ENCODE peak calls at places on chromosomes 16 and 17, in five cellular contexts. One of them, this sample, is unnamed.

GRCh38 chr17:72567774-72568173 is 447.0 kb downstream of the SOX9 start:
- DNase-seq in B cell: no peak
- DNase-seq in mucosa of descending colon: no peak
- DNase-seq in memory B cell: no peak
- DNase-seq in NCI-H187 treated with DMSO at 0.1 percent for 48 hours: no peak
- DNase-seq in this sample: no peak

GRCh38 chr17:50063516-50064252 is 7.8 kb downstream of the ITGA3 start:
- DNase-seq in B cell: no peak
- DNase-seq in mucosa of descending colon: peak
- DNase-seq in memory B cell: no peak
- DNase-seq in NCI-H187 treated with DMSO at 0.1 percent for 48 hours: no peak
- DNase-seq in this sample: no peak

GRCh38 chr16:75105306-75106061 is 11.1 kb downstream of the LDHD start:
- DNase-seq in B cell: no peak
- DNase-seq in mucosa of descending colon: peak
- DNase-seq in memory B cell: no peak
- DNase-seq in NCI-H187 treated with DMSO at 0.1 percent for 48 hours: no peak
- DNase-seq in this sample: no peak

GRCh38 chr16:3190949-3191353 is 2.9 kb downstream of the OR1F1 start:
- DNase-seq in B cell: no peak
- DNase-seq in mucosa of descending colon: no peak
- DNase-seq in memory B cell: no peak
- DNase-seq in NCI-H187 treated with DMSO at 0.1 percent for 48 hours: no peak
- DNase-seq in this sample: no peak

GRCh38 chr17:82317394-82318168 is at the start of gene CD7:
- DNase-seq in B cell: no peak
- DNase-seq in mucosa of descending colon: no peak
- DNase-seq in memory B cell: no peak
- DNase-seq in NCI-H187 treated with DMSO at 0.1 percent for 48 hours: no peak
- DNase-seq in this sample: no peak

GRCh38 chr16:54286330-54287017 is at the start of gene IRX3:
- DNase-seq in B cell: no peak
- DNase-seq in mucosa of descending colon: no peak
- DNase-seq in memory B cell: no peak
- DNase-seq in NCI-H187 treated with DMSO at 0.1 percent for 48 hours: peak
- DNase-seq in this sample: peak

GRCh38 chr16:11079657-11080187 is 135.4 kb downstream of the CLEC16A start:
- DNase-seq in B cell: no peak
- DNase-seq in mucosa of descending colon: no peak
- DNase-seq in memory B cell: no peak
- DNase-seq in NCI-H187 treated with DMSO at 0.1 percent for 48 hours: no peak
- DNase-seq in this sample: no peak

GRCh38 chr17:29905086-29905878 is 24.7 kb downstream of the SSH2 start:
- DNase-seq in B cell: no peak
- DNase-seq in mucosa of descending colon: no peak
- DNase-seq in memory B cell: no peak
- DNase-seq in NCI-H187 treated with DMSO at 0.1 percent for 48 hours: no peak
- DNase-seq in this sample: no peak

GRCh38 chr17:79017546-79017945 is 6.4 kb upstream of the C1QTNF1 start:
- DNase-seq in B cell: no peak
- DNase-seq in mucosa of descending colon: no peak
- DNase-seq in memory B cell: no peak
- DNase-seq in NCI-H187 treated with DMSO at 0.1 percent for 48 hours: no peak
- DNase-seq in this sample: no peak

GRCh38 chr16:47667956-47668355 is 206.8 kb downstream of the PHKB start:
- DNase-seq in B cell: no peak
- DNase-seq in mucosa of descending colon: no peak
- DNase-seq in memory B cell: no peak
- DNase-seq in NCI-H187 treated with DMSO at 0.1 percent for 48 hours: no peak
- DNase-seq in this sample: no peak

GRCh38 chr17:73369126-73369525 is 57.3 kb upstream of the CDC42EP4 start:
- DNase-seq in B cell: no peak
- DNase-seq in mucosa of descending colon: no peak
- DNase-seq in memory B cell: no peak
- DNase-seq in NCI-H187 treated with DMSO at 0.1 percent for 48 hours: no peak
- DNase-seq in this sample: peak